ENCODE peak calls at places on chromosomes 1 and 21, in five cellular contexts. One of them, this sample, is unnamed.

GRCh38 chr1:29236743-29236992 is 346 bp downstream of the PTPRU start:
- DNase-seq in right cardiac atrium: no peak
- DNase-seq in tibial nerve: no peak
- DNase-seq in GM12892: no peak
- DNase-seq in stimulated activated effector memory CD8-positive, alpha-beta T cell treated with anti-CD3 and anti-CD28 coated beads, Interleukin-12 subunit alpha, Interleukin-12 subunit beta, amount 100 ng/mL, for 72 hours: no peak
- DNase-seq in this sample: no peak

GRCh38 chr1:10211805-10212405 is 1.5 kb downstream of the KIF1B start:
- DNase-seq in stimulated activated effector memory CD8-positive, alpha-beta T cell treated with anti-CD3 and anti-CD28 coated beads, Interleukin-12 subunit alpha, Interleukin-12 subunit beta, amount 100 ng/mL, for 72 hours: no peak
- DNase-seq in GM12892: no peak
- DNase-seq in tibial nerve: no peak
- DNase-seq in right cardiac atrium: no peak
- DNase-seq in this sample: no peak

GRCh38 chr21:16993416-16994044 is 519.3 kb upstream of the CXADR start:
- DNase-seq in right cardiac atrium: no peak
- DNase-seq in GM12892: no peak
- DNase-seq in tibial nerve: no peak
- DNase-seq in stimulated activated effector memory CD8-positive, alpha-beta T cell treated with anti-CD3 and anti-CD28 coated beads, Interleukin-12 subunit alpha, Interleukin-12 subunit beta, amount 100 ng/mL, for 72 hours: no peak
- DNase-seq in this sample: no peak

GRCh38 chr1:246068619-246069509 is 438.2 kb downstream of the SMYD3 start:
- DNase-seq in right cardiac atrium: no peak
- DNase-seq in tibial nerve: no peak
- DNase-seq in stimulated activated effector memory CD8-positive, alpha-beta T cell treated with anti-CD3 and anti-CD28 coated beads, Interleukin-12 subunit alpha, Interleukin-12 subunit beta, amount 100 ng/mL, for 72 hours: no peak
- DNase-seq in GM12892: no peak
- DNase-seq in this sample: no peak

GRCh38 chr1:25146382-25146855 is 85.9 kb downstream of the SYF2 start:
- DNase-seq in right cardiac atrium: no peak
- DNase-seq in GM12892: no peak
- DNase-seq in stimulated activated effector memory CD8-positive, alpha-beta T cell treated with anti-CD3 and anti-CD28 coated beads, Interleukin-12 subunit alpha, Interleukin-12 subunit beta, amount 100 ng/mL, for 72 hours: no peak
- DNase-seq in tibial nerve: no peak
- DNase-seq in this sample: no peak

GRCh38 chr1:1068374-1069060 is 5.6 kb downstream of the RNF223 start:
- DNase-seq in right cardiac atrium: no peak
- DNase-seq in stimulated activated effector memory CD8-positive, alpha-beta T cell treated with anti-CD3 and anti-CD28 coated beads, Interleukin-12 subunit alpha, Interleukin-12 subunit beta, amount 100 ng/mL, for 72 hours: no peak
- DNase-seq in GM12892: peak; percentile 66
- DNase-seq in tibial nerve: no peak
- DNase-seq in this sample: no peak

GRCh38 chr1:61322769-61323168 is 240.4 kb downstream of the NFIA start:
- DNase-seq in tibial nerve: no peak
- DNase-seq in right cardiac atrium: no peak
- DNase-seq in GM12892: no peak
- DNase-seq in stimulated activated effector memory CD8-positive, alpha-beta T cell treated with anti-CD3 and anti-CD28 coated beads, Interleukin-12 subunit alpha, Interleukin-12 subunit beta, amount 100 ng/mL, for 72 hours: no peak
- DNase-seq in this sample: no peak

GRCh38 chr1:155983191-155984023 is 5.1 kb upstream of the ARHGEF2 start:
- DNase-seq in stimulated activated effector memory CD8-positive, alpha-beta T cell treated with anti-CD3 and anti-CD28 coated beads, Interleukin-12 subunit alpha, Interleukin-12 subunit beta, amount 100 ng/mL, for 72 hours: no peak
- DNase-seq in GM12892: no peak
- DNase-seq in tibial nerve: peak; percentile 66
- DNase-seq in right cardiac atrium: peak; percentile 91
- DNase-seq in this sample: no peak

GRCh38 chr21:42496839-42497202 is 797 bp upstream of the RSPH1 start:
- DNase-seq in tibial nerve: no peak
- DNase-seq in right cardiac atrium: no peak
- DNase-seq in GM12892: no peak
- DNase-seq in stimulated activated effector memory CD8-positive, alpha-beta T cell treated with anti-CD3 and anti-CD28 coated beads, Interleukin-12 subunit alpha, Interleukin-12 subunit beta, amount 100 ng/mL, for 72 hours: no peak
- DNase-seq in this sample: no peak

GRCh38 chr1:70440642-70441391 is 29.7 kb downstream of the CTH start:
- DNase-seq in GM12892: no peak
- DNase-seq in stimulated activated effector memory CD8-positive, alpha-beta T cell treated with anti-CD3 and anti-CD28 coated beads, Interleukin-12 subunit alpha, Interleukin-12 subunit beta, amount 100 ng/mL, for 72 hours: no peak
- DNase-seq in tibial nerve: no peak
- DNase-seq in right cardiac atrium: no peak
- DNase-seq in this sample: no peak

GRCh38 chr1:198575715-198576641 is 35.5 kb upstream of the ATP6V1G3 start:
- DNase-seq in right cardiac atrium: no peak
- DNase-seq in GM12892: no peak
- DNase-seq in stimulated activated effector memory CD8-positive, alpha-beta T cell treated with anti-CD3 and anti-CD28 coated beads, Interleukin-12 subunit alpha, Interleukin-12 subunit beta, amount 100 ng/mL, for 72 hours: no peak
- DNase-seq in tibial nerve: no peak
- DNase-seq in this sample: no peak

GRCh38 chr21:24110846-24111245 is 1496.4 kb downstream of the MRPL39 start:
- DNase-seq in GM12892: no peak
- DNase-seq in tibial nerve: no peak
- DNase-seq in stimulated activated effector memory CD8-positive, alpha-beta T cell treated with anti-CD3 and anti-CD28 coated beads, Interleukin-12 subunit alpha, Interleukin-12 subunit beta, amount 100 ng/mL, for 72 hours: no peak
- DNase-seq in right cardiac atrium: no peak
- DNase-seq in this sample: no peak